ENCODE peak calls at places on chromosomes 16 and 17, in ten cellular contexts. B is mammary epithelial cell; N is IMR-90; S is GM19239; I is HFF-Myc; H is activated CD4-positive, alpha-beta T cell treated with anti-CD3 and anti-CD28 coated beads, Interleukin-2, amount 50 U/mL, for 1 hour; Z is stimulated activated CD8-positive, alpha-beta memory T cell treated with anti-CD3 and anti-CD28 coated beads, Interleukin-4, amount 100 ng/mL, for 24 hours; P is HCEC 1CT; M is NCI-H1105 treated with DMSO at 0.1 percent for 48 hours; L is progenitor cell of endocrine pancreas. C is an unnamed sample.

GRCh38 chr17:7687908-7688807 is at the start of gene WRAP53:
- DNase-seq in B (peak; percentile 99), N (peak; percentile 99), S (peak; percentile 89), I (peak; percentile 96), H (peak; percentile 95), Z (peak; percentile 89), P (peak; percentile 98), M (peak; percentile 99), L (peak; percentile 95), C (peak; percentile 97)

GRCh38 chr16:1537763-1538289 is 4.4 kb downstream of the TMEM204 start:
- DNase-seq in B (no peak), N (no peak), S (no peak), I (no peak), H (peak; percentile 36), Z (no peak), P (no peak), M (no peak), L (no peak), C (no peak)

GRCh38 chr17:16072031-16072430 is 72.4 kb downstream of the TTC19 start:
- DNase-seq in B (no peak), N (no peak), S (no peak), I (no peak), H (no peak), Z (no peak), P (no peak), M (no peak), L (no peak), C (no peak)

GRCh38 chr16:46817961-46818360 is 13.0 kb downstream of the C16orf87 start:
- DNase-seq in B (no peak), N (peak; percentile 52), S (no peak), I (no peak), H (no peak), Z (no peak), P (peak; percentile 42), M (no peak), L (no peak), C (no peak)

GRCh38 chr16:84928679-84929420 is 82.5 kb downstream of the ZDHHC7 start:
- DNase-seq in B (no peak), N (peak; percentile 39), S (no peak), I (no peak), H (no peak), Z (no peak), P (peak; percentile 22), M (no peak), L (no peak), C (peak; percentile 92)

GRCh38 chr17:43543300-43543699 is 2.8 kb downstream of the ETV4 start:
- DNase-seq in B (no peak), N (peak; percentile 19), S (no peak), I (no peak), H (no peak), Z (no peak), P (no peak), M (no peak), L (no peak), C (no peak)

GRCh38 chr16:80265624-80266306 is 275.0 kb upstream of the DYNLRB2 start:
- DNase-seq in B (no peak), N (peak; percentile 16), S (no peak), I (no peak), H (no peak), Z (no peak), P (no peak), M (no peak), L (no peak), C (no peak)

GRCh38 chr17:70863436-70864248 is 694.3 kb downstream of the KCNJ2 start:
- DNase-seq in B (no peak), N (peak; percentile 20), S (no peak), I (no peak), H (no peak), Z (no peak), P (no peak), M (no peak), L (no peak), C (no peak)

GRCh38 chr17:13352747-13353415 is 248.8 kb downstream of the HS3ST3A1 start:
- DNase-seq in B (no peak), N (no peak), S (no peak), I (no peak), H (no peak), Z (no peak), P (no peak), M (no peak), L (no peak), C (no peak)

C was measured in GM03348.